ENCODE peak calls at places on chromosomes 12 and 14, in eight cellular contexts. I, P, N, X, O, M, Q and W are unnamed samples.

GRCh38 chr14:58243790-58244555 is 670 bp upstream of the PSMA3 start:
- DNase-seq in I (no peak), P (no peak), N (no peak), X (no peak), O (no peak), M (no peak), Q (no peak), W (no peak)

GRCh38 chr12:79058342-79058741 is 193.8 kb downstream of the SYT1 start:
- DNase-seq in I (no peak), P (no peak), N (no peak), X (no peak), O (no peak), M (no peak), Q (no peak), W (no peak)

GRCh38 chr14:50773632-50774541 is 57.1 kb downstream of the NIN start:
- DNase-seq in I (no peak), P (no peak), N (peak; percentile 38), X (no peak), O (no peak), M (no peak), Q (no peak), W (peak; percentile 32)

GRCh38 chr12:115697341-115697740 is 580.2 kb downstream of the MED13L start:
- DNase-seq in I (no peak), P (no peak), N (no peak), X (no peak), O (no peak), M (no peak), Q (no peak), W (no peak)

GRCh38 chr14:65551019-65551643 is 138.6 kb downstream of the FUT8 start:
- DNase-seq in I (no peak), P (no peak), N (no peak), X (no peak), O (no peak), M (no peak), Q (no peak), W (no peak)

GRCh38 chr14:39351708-39352107 is 80.5 kb downstream of the FBXO33 start:
- DNase-seq in I (no peak), P (no peak), N (no peak), X (no peak), O (no peak), M (no peak), Q (no peak), W (no peak)

GRCh38 chr12:46556105-46556559 is 183.6 kb upstream of the SLC38A2 start:
- DNase-seq in I (no peak), P (no peak), N (no peak), X (no peak), O (no peak), M (no peak), Q (no peak), W (no peak)

GRCh38 chr12:124466200-124467128 is 100.9 kb downstream of the NCOR2 start:
- DNase-seq in I (no peak), P (peak; percentile 88), N (peak; percentile 76), X (no peak), O (peak; percentile 90), M (peak; percentile 73), Q (no peak), W (no peak)